ENCODE peak calls at places on chromosomes 6 and 20, in seven cellular contexts. B is neural progenitor cell; H is endothelial cell of umbilical vein; E is CD4-positive, alpha-beta memory T cell; T is astrocyte; Z is PC-9; Q is psoas muscle. L is an unnamed sample.
A peak's percentile ranks its signal among the peaks of the same experiment; 100 is the strongest.

GRCh38 chr6:2021713-2022125 is 223.7 kb downstream of the GMDS start:
- DNase-seq in Q (peak; percentile 81), Z (no peak), H (peak; percentile 48), E (no peak), T (peak; percentile 75), B (peak; percentile 33), L (no peak)

GRCh38 chr20:39146394-39146793 is 184.2 kb downstream of the DHX35 start:
- DNase-seq in H (no peak), Z (no peak), B (peak; percentile 31), T (no peak), Q (no peak), E (no peak), L (no peak)

GRCh38 chr6:63446405-63446804 is 125.9 kb upstream of the LOC128125822 start:
- DNase-seq in H (no peak), T (no peak), Q (no peak), B (no peak), E (no peak), Z (no peak), L (no peak)

GRCh38 chr6:3561745-3562144 is 104.9 kb upstream of the SLC22A23 start:
- DNase-seq in E (no peak), T (no peak), Z (no peak), Q (no peak), H (peak; percentile 98), B (peak; percentile 44), L (no peak)

GRCh38 chr20:62365814-62366369 is 1.2 kb downstream of the LAMA5 start:
- DNase-seq in E (no peak), H (no peak), Q (peak; percentile 54), B (peak; percentile 59), T (no peak), Z (peak; percentile 95), L (peak; percentile 87)

GRCh38 chr20:25336561-25337422 is 53.8 kb downstream of the ABHD12 start:
- DNase-seq in B (peak; percentile 35), Q (no peak), T (peak; percentile 29), H (no peak), Z (no peak), E (no peak), L (peak; percentile 33)

GRCh38 chr20:25038103-25038410 is 19.9 kb downstream of the ACSS1 start:
- DNase-seq in H (no peak), T (no peak), B (no peak), Q (no peak), Z (no peak), E (no peak), L (no peak)

GRCh38 chr6:148521158-148521557 is 178.5 kb downstream of the SASH1 start:
- DNase-seq in H (no peak), Q (no peak), T (no peak), E (no peak), Z (no peak), B (no peak), L (peak; percentile 57)

GRCh38 chr6:55141611-55142010 is 32.7 kb upstream of the HCRTR2 start:
- DNase-seq in E (no peak), T (no peak), H (no peak), Z (no peak), Q (no peak), B (no peak), L (no peak)

GRCh38 chr6:77183447-77183846 is 279.8 kb downstream of the HTR1B start:
- DNase-seq in E (no peak), H (no peak), T (no peak), B (no peak), Q (no peak), Z (no peak), L (no peak)

GRCh38 chr6:163634514-163635171 is 220.1 kb downstream of the QKI start:
- DNase-seq in Z (no peak), E (no peak), T (no peak), Q (no peak), B (no peak), H (no peak), L (no peak)

GRCh38 chr6:15510121-15510520 is 152.7 kb downstream of the DTNBP1 start:
- DNase-seq in T (no peak), B (no peak), E (no peak), Z (no peak), Q (no peak), H (no peak), L (no peak)
- H3K36me3 ChIP-seq in T (peaks cover 10% of the 10 kb centered on the region), B (no peaks in the 10 kb centered on the region), E (peaks cover 75% of the 10 kb centered on the region), Z (no peaks in the 10 kb centered on the region), Q (peaks cover 46% of the 10 kb centered on the region), H (no peaks in the 10 kb centered on the region), L (no peaks in the 10 kb centered on the region)

GRCh38 chr6:159691133-159691962 is 1.7 kb downstream of the SOD2 start:
- DNase-seq in H (peak; percentile 92), B (peak; percentile 14), Z (peak; percentile 77), T (peak; percentile 68), Q (no peak), E (peak; percentile 69), L (no peak)
- H3K4me3 ChIP-seq in H (no peak overlapping the region), B (peak overlapping the region; percentile 86), Z (peak overlapping the region; percentile 97), T (peak overlapping the region; percentile 72), Q (peak overlapping the region; percentile 99), E (peak overlapping the region; percentile 87), L (peak overlapping the region; percentile 67)

DNA sequence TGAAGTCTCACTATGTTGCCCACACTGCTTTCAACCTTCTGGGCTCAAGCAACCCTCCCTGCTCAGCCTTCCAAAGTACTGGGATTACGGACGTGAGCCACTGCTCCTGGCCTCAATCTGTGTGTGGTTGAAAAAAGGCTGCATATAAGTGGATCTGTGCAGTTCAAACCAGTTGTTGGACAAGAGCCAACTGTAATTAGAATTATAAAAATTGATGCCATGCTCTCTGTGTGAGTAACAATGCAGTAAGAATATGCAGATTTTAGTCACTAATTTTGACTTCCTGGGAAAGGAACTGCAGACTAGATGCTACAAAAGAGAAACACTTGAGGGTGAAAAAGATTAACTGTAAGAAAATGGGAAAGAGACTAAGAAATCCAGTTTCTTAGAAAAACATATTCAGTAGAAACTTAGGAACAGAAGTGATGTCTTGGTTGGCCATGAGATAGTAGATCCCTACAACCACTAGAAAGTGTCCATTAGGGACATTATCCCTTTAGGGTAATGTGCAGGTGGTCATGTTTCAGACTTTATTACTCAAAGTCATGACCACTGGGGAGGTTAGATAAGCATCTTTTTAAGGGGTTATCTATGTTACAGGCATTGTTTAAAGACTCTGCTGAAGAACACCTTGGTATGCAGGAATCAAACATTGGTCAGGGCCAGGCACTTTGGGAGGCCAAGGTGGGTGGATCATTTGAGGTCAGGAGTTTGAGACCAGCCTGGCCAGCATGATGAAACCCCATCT is 26.3 kb downstream of the ITCH start:
- DNase-seq in T (peak; percentile 32), H (no peak), E (no peak), Z (peak; percentile 52), Q (no peak), B (no peak), L (peak; percentile 76)
- H3K36me3 ChIP-seq in T (peaks cover 19% of the 10 kb centered on the region), H (peaks cover 1% of the 10 kb centered on the region), E (peaks cover 12% of the 10 kb centered on the region), Z (peaks cover 32% of the 10 kb centered on the region), Q (peaks cover 22% of the 10 kb centered on the region), B (peaks cover 7% of the 10 kb centered on the region), L (peaks cover 17% of the 10 kb centered on the region)

DNA sequence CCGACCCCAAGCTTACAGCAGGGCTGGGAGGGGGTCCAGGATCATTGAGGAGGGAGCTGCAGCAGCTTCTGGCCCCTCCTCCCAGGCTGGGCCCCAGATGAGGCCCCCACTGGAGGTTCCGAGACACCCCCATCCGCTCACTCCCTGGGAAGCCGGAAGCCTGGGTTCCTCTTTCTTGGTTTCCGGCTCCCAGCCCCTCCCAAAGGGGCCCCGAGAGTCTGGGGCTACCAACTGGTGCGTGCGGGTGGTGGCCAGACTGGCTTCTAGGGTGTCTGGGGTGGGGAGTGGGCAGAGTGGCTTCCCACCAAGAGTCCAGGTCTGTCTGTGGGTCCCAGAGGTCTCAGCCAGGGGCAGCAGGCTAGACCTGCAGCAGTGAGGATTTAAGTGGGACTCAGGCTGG is 2.2 kb downstream of the RGS19 start:
- DNase-seq in H (no peak), T (no peak), Z (no peak), Q (no peak), E (no peak), B (no peak), L (no peak)
- H3K4me3 ChIP-seq in H (no peak overlapping the region), T (no peak overlapping the region), Z (no peak overlapping the region), Q (peak overlapping the region; percentile 76), E (peak overlapping the region; percentile 97), B (no peak overlapping the region), L (no peak overlapping the region)

DNA sequence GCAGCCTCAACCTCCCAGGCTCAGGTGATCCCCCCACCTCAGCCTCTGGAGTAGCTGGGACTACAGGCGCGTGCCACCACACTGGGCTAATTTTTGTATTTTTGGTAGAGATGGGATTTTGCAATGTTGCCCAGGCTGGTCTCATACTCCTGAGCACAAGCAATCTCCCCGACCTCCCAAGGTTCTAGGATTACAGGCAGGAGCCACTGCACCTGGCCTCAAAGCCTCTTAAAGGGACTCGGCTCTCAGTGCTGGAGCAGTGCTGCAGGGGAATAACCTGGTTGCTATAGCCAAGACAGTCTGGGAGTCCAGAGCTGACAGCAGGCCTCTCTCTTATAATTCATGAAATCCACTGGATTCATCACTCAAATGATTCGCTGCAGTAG is 17.0 kb downstream of the GHRH start:
- DNase-seq in B (no peak), Z (no peak), H (no peak), T (no peak), E (no peak), Q (no peak), L (no peak)
- H3K36me3 ChIP-seq in B (peaks cover 20% of the 10 kb centered on the region), Z (peaks cover 9% of the 10 kb centered on the region), H (peaks cover 19% of the 10 kb centered on the region), T (peaks cover 29% of the 10 kb centered on the region), E (peaks cover 35% of the 10 kb centered on the region), Q (peaks cover 38% of the 10 kb centered on the region), L (peaks cover 39% of the 10 kb centered on the region)

DNA sequence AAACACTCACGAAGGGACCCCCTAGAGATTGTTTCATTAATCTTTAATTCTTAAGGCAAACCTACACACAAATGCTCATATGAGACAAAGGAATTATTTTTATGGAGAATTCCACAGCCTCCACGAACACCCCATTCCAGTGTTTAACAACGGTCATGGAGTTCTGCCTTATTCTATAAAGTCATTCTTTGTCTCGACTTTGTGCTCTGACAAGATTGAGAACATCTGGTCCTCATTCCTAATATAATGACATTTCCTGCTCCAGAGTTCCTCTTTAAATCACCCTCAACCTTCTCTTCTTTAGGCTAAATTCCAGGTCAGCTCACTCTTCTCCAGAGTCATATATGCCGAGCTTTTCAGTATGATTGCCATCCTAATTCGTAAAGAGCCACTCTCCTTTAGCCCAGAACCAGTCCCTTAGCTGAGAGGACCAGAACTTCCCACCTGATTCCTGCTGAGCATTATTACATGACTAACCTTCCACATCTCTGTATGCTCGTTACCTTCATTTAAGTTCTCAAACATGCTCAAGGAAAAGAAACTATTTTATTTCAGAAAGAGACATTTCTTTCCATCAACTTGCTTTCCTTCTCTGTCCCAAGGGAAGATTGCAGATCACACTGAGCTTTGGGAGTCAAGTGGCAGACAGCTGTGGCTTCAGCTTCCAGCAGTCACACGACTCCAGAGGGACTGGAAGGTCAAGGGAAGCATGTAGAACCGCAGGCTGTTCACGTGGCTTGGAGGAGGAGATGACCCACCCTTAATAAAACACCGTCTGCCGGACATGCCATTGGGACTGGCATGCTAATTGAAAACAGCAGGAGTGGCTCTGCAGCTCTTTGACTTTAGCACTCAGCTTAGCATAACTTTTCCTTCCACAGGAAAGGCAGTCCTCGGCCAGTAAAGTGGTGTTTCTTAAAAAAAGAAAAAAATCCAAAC is 467.1 kb upstream of the HSF2 start:
- DNase-seq in E (no peak), T (peak; percentile 90), Q (peak; percentile 62), Z (no peak), H (peak; percentile 86), B (peak; percentile 75), L (peak; percentile 20)
- H3K4me3 ChIP-seq in E (no peak overlapping the region), T (no peak overlapping the region), Q (no peak overlapping the region), Z (no peak overlapping the region), H (no peak overlapping the region), B (peak overlapping the region; percentile 0), L (no peak overlapping the region)